ENCODE peak calls at places on chromosomes 1 and 21, in four cellular contexts. C, D, T and J are unnamed samples.

GRCh38 chr21:41641821-41642368 is 125.0 kb downstream of the RIPK4 start:
- DNase-seq in C (no peak), D (no peak), T (peak; percentile 41), J (no peak)

GRCh38 chr1:25727026-25727818 is 72.8 kb upstream of the SELENON start:
- DNase-seq in C (no peak), D (no peak), T (no peak), J (no peak)

GRCh38 chr1:76786232-76786631 is 81.0 kb upstream of the ST6GALNAC5 start:
- DNase-seq in C (no peak), D (no peak), T (no peak), J (no peak)

GRCh38 chr1:91754348-91754747 is 131.6 kb downstream of the TGFBR3 start:
- DNase-seq in C (no peak), D (no peak), T (no peak), J (no peak)

GRCh38 chr21:37712204-37712934 is 203.9 kb downstream of the KCNJ6 start:
- DNase-seq in C (peak; percentile 57), D (peak; percentile 67), T (peak; percentile 41), J (peak; percentile 53)

GRCh38 chr1:65075123-65075976 is 72.7 kb upstream of the AK4 start:
- DNase-seq in C (peak; percentile 51), D (peak; percentile 24), T (peak; percentile 57), J (peak; percentile 59)

GRCh38 chr1:167524651-167525050 is 6.3 kb upstream of the CD247 start:
- DNase-seq in C (no peak), D (peak; percentile 33), T (peak; percentile 45), J (no peak)

GRCh38 chr1:113401067-113401466 is 10.8 kb downstream of the MAGI3 start:
- DNase-seq in C (no peak), D (no peak), T (no peak), J (no peak)

GRCh38 chr21:43727571-43728466 is 8.9 kb downstream of the PDXK start:
- DNase-seq in C (no peak), D (peak; percentile 22), T (peak; percentile 39), J (no peak)

GRCh38 chr1:203038217-203038741 is 12.0 kb downstream of the PPFIA4 start:
- DNase-seq in C (no peak), D (no peak), T (no peak), J (no peak)

GRCh38 chr1:39733161-39733560 is 5.5 kb upstream of the PPIE start:
- DNase-seq in C (no peak), D (no peak), T (no peak), J (no peak)

GRCh38 chr1:18234790-18235242 is 127.2 kb downstream of the IGSF21 start:
- DNase-seq in C (no peak), D (peak; percentile 88), T (peak; percentile 51), J (peak; percentile 73)

DNA sequence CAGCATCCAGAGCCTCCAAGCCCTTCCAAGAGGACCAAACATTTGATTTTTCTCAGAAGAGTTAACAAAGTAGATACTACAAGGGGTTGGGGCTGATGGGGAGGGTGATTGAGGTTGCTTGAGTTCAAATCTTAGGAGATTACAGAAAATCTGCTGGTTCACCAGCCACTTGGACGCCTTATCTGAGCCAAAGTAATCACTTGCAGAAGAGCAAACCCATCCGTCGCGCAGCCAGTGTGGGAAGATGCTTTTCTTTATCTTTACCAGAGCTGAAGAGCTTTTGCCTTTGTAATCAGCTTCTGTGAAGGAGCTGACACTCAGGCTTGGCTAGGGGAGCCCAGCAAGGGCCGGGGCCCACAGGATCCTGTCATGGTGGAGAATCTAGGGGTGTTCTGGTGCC is 91.9 kb upstream of the CTTNBP2NL start:
- DNase-seq in C (no peak), D (no peak), T (no peak), J (no peak)
- TF ChIP-seq TCF7L2 in C (no peak), D (no peak), T (no peak), J (no peak)

GRCh38 chr1:228104526-228105251 is 1.6 kb upstream of the C1orf35 start:
- DNase-seq in C (no peak), D (peak; percentile 4), T (no peak), J (no peak)
- TF ChIP-seq POLR2AphosphoS5 in C (no peak), D (no peak), T (no peak), J (no peak)

DNA sequence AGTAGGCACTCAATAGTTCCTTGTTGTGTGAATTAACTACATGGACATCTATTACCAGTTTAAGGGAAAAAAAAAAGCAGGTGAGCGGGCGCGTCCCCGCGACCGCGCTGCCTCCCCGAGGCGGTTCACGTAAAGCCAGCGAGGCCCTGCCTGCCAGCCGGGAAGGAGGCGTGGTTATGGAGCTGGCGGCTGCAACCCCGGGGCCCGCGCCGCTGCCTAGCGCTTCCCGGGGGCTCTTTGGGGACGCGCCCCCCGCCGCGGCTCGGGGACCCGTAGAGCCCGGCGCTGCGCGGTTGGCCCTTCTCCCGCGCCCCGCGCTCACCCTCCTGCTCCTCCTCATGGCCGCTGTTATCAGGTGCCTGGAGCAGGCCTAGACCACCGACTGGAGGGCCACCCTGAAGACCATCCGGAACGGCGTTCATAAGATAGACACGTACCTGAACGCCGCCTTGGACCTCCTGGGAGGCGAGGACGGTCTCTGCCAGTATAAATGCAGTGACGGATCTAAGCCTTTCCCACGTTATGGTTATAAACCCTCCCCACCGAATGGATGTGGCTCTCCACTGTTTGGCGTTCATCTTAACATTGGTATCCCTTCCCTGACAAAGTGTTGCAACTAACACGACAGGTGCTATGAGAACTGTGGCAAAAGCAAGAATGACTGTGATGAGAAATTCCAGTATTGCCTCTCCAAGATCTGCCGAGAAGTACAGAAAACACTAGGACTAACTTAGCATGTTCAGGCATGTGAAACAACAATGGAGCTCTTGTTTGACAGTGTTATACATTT is 2.6 kb upstream of the CC2D1B start:
- DNase-seq in C (no peak), D (no peak), T (peak; percentile 58), J (peak; percentile 48)
- TF ChIP-seq SIN3A in C (no peak), D (no peak), T (no peak), J (no peak)

DNA sequence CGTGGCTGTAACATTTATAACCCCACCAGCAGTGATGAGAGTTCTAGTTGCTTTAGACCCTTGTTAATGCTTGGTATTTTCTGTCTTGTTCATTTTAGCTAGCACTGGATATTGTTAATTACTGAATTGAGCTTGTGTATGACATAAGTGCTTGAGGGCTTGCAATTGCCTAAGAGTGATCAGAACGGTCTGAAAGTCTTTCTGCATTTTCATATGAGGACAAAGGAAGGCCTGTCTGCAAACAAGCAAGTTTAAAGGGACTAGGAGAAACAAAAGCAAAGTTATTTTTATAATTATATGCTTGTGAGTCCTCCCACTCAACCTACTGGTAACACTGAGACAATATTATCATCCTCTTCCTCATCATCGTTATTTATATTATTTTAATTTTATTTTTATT is 305.5 kb upstream of the DUSP10 start:
- DNase-seq in C (no peak), D (no peak), T (no peak), J (no peak)
- TF ChIP-seq TCF7L2 in C (no peak), D (no peak), T (no peak), J (no peak)

GRCh38 chr1:222924140-222924706 is 109.4 kb downstream of the DISP1 start:
- DNase-seq in C (no peak), D (no peak), T (no peak), J (no peak)

GRCh38 chr1:222926566-222926965 is 111.7 kb downstream of the DISP1 start:
- DNase-seq in C (no peak), D (no peak), T (no peak), J (no peak)

GRCh38 chr1:222931018-222931417 is 116.2 kb downstream of the DISP1 start:
- DNase-seq in C (no peak), D (no peak), T (no peak), J (no peak)

GRCh38 chr1:222930097-222930496 is 115.3 kb downstream of the DISP1 start:
- DNase-seq in C (no peak), D (no peak), T (no peak), J (no peak)

GRCh38 chr1:222928212-222928611 is 113.4 kb downstream of the DISP1 start:
- DNase-seq in C (no peak), D (no peak), T (peak; percentile 49), J (no peak)
- TF ChIP-seq POLR2AphosphoS5 in C (no peak), D (no peak), T (no peak), J (no peak)

DNA sequence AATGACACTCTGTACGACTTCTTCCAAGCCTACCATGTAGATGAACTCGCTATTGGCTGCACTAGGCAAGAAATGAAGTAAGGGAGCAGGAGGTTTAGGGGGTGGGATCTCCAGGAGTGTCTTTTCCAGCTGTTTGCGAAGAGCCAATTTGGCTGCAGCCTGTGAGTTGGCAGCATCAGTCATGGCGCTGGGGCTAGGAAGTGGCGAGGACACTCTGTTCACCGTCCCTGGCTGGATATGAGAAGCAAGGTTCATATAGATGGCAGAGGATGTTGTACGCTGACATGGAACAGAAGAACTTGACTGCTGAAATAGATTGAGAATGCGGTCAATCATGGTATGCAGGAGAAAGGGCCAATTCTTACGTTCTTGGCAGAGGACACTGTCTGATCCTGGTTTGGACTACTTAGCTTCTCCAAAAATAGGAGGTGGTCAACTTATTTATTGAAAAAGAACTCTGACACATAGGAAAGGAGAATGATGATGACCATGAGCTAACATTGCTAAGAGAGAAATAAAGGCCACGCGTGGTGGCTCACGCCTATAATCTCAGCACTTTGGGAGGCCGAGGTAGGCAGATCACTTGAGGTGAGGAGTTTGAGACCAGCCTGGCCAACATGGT is 41.2 kb downstream of the SLC27A3 start:
- DNase-seq in C (no peak), D (no peak), T (no peak), J (no peak)
- TF ChIP-seq SIN3A in C (no peak), D (no peak), T (no peak), J (no peak)